ENCODE peak calls at places on chromosomes 12 and 14, in nine cellular contexts. E is pancreas; B is A549; U is stimulated activated CD4-positive, alpha-beta T cell treated with anti-CD3 and anti-CD28 coated beads, Interleukin-1b, Interleukin-23, amount 100 ng/mL, for 1 hour; S is endothelial cell; Z is aorta; M is activated T-helper 1 cell treated with anti-CD3 and anti-CD28 coated beads, Interleukin-2, amount 50 U/mL, for 16 hours; X is mesendoderm; C is pons. Q is an unnamed sample.

GRCh38 chr12:12642916-12643315 is 31.2 kb downstream of the CREBL2 start:
- DNase-seq in Z (no peak), M (no peak), B (no peak), E (no peak), X (no peak), C (no peak), S (no peak), U (no peak), Q (no peak)

GRCh38 chr14:55572578-55572977 is 7.4 kb upstream of the KTN1 start:
- DNase-seq in S (no peak), C (peak; percentile 17), U (no peak), M (no peak), X (no peak), B (no peak), E (peak; percentile 17), Z (no peak), Q (no peak)

GRCh38 chr14:61154606-61155005 is 126.5 kb downstream of the TMEM30B start:
- DNase-seq in B (no peak), M (no peak), C (no peak), X (no peak), E (no peak), S (no peak), U (no peak), Z (no peak), Q (no peak)

GRCh38 chr14:21437063-21437901 is 18.6 kb downstream of the CHD8 start:
- DNase-seq in Z (peak; percentile 99), U (peak; percentile 96), E (peak; percentile 98), B (peak; percentile 91), X (peak; percentile 100), M (peak; percentile 98), C (peak; percentile 99), S (peak; percentile 100), Q (peak; percentile 97)

GRCh38 chr14:102948698-102949061 is 26.2 kb downstream of the AMN start:
- DNase-seq in X (no peak), Z (peak; percentile 48), M (no peak), E (no peak), B (no peak), U (no peak), S (no peak), C (no peak), Q (no peak)

GRCh38 chr12:132664206-132665148 is 22.7 kb downstream of the POLE start:
- DNase-seq in B (no peak), E (no peak), C (no peak), U (no peak), Z (no peak), M (no peak), X (peak; percentile 53), S (no peak), Q (peak; percentile 20)

GRCh38 chr14:71117839-71118743 is 210.8 kb downstream of the PCNX1 start:
- DNase-seq in E (no peak), X (peak; percentile 83), Z (no peak), U (no peak), M (no peak), C (no peak), S (no peak), B (no peak), Q (no peak)

GRCh38 chr14:67952786-67953185 is 133.2 kb downstream of the RAD51B start:
- DNase-seq in U (no peak), Z (no peak), X (no peak), S (no peak), B (no peak), C (no peak), E (no peak), M (no peak), Q (no peak)

GRCh38 chr12:116376354-116377193 is 99.1 kb upstream of the MED13L start:
- DNase-seq in U (no peak), Z (no peak), M (no peak), E (no peak), B (peak; percentile 64), S (no peak), X (peak; percentile 61), C (no peak), Q (no peak)

GRCh38 chr14:68475802-68476201 is 317.1 kb downstream of the ZFP36L1 start:
- DNase-seq in X (no peak), E (no peak), C (no peak), B (no peak), U (no peak), M (no peak), Z (no peak), S (no peak), Q (no peak)

GRCh38 chr14:42110167-42110566 is 503.5 kb downstream of the LRFN5 start:
- DNase-seq in X (peak; percentile 63), U (no peak), M (no peak), C (peak; percentile 11), E (no peak), Z (no peak), S (peak; percentile 15), B (peak; percentile 5), Q (peak; percentile 5)

GRCh38 chr14:54625158-54625557 is 58.2 kb downstream of the SAMD4A start:
- DNase-seq in M (no peak), Z (no peak), B (no peak), U (no peak), X (peak; percentile 69), S (no peak), C (no peak), E (no peak), Q (no peak)

GRCh38 chr12:109445224-109445623 is 31.9 kb downstream of the KCTD10 start:
- DNase-seq in X (no peak), B (no peak), E (no peak), C (no peak), S (no peak), M (no peak), Z (no peak), U (no peak), Q (no peak)

GRCh38 chr14:100025111-100025510 is 40.1 kb upstream of the EVL start:
- DNase-seq in M (no peak), S (peak; percentile 34), B (peak; percentile 49), Z (no peak), E (no peak), C (no peak), X (peak; percentile 89), U (no peak), Q (peak; percentile 58)

GRCh38 chr12:88750867-88751543 is 170.7 kb upstream of the KITLG start:
- DNase-seq in S (no peak), X (peak; percentile 3), C (no peak), B (no peak), E (no peak), Z (no peak), U (no peak), M (no peak), Q (no peak)

GRCh38 chr12:132653567-132654290 is 33.4 kb downstream of the POLE start:
- DNase-seq in S (no peak), B (no peak), Z (no peak), X (no peak), C (no peak), U (no peak), E (no peak), M (no peak), Q (no peak)

GRCh38 chr12:49819786-49820185 is 8.4 kb downstream of the NCKAP5L start:
- DNase-seq in C (no peak), U (no peak), Z (no peak), E (no peak), X (no peak), M (no peak), S (no peak), B (no peak), Q (no peak)

GRCh38 chr12:111942557-111942956 is 70.4 kb downstream of the TMEM116 start:
- DNase-seq in S (no peak), Z (no peak), B (no peak), E (no peak), C (no peak), M (no peak), X (no peak), U (no peak), Q (no peak)

GRCh38 chr12:101186291-101186690 is 23.7 kb downstream of the SLC5A8 start:
- DNase-seq in S (no peak), E (no peak), Z (no peak), C (peak; percentile 24), X (no peak), B (no peak), U (no peak), M (no peak), Q (no peak)

GRCh38 chr14:60249321-60250251 is 565 bp downstream of the PPM1A start:
- DNase-seq in S (peak; percentile 79), C (peak; percentile 50), Z (peak; percentile 75), U (peak; percentile 22), X (peak; percentile 89), M (peak; percentile 12), E (peak; percentile 76), B (peak; percentile 63), Q (peak; percentile 65)

GRCh38 chr12:78261901-78262300 is 431.2 kb downstream of the NAV3 start:
- DNase-seq in Z (no peak), S (no peak), E (no peak), M (no peak), X (no peak), B (no peak), U (no peak), C (no peak), Q (no peak)

GRCh38 chr14:69989622-69990021 is 110.4 kb downstream of the SMOC1 start:
- DNase-seq in E (no peak), U (no peak), S (no peak), B (no peak), M (no peak), C (no peak), Z (no peak), X (no peak), Q (no peak)

GRCh38 chr12:54997914-54998507 is 13.4 kb upstream of the TESPA1 start:
- DNase-seq in U (no peak), E (no peak), C (no peak), Z (no peak), S (no peak), X (no peak), M (no peak), B (no peak), Q (no peak)